ENCODE peak calls at places on chromosomes 11 and 22, in ten cellular contexts. One of them, this sample, is unnamed.
A peak's percentile ranks its signal among the peaks of the same experiment; 100 is the strongest.

GRCh38 chr22:42282252-42282942 is 11.9 kb upstream of the TCF20 start:
- DNase-seq in PC-3: no peak
- DNase-seq in right lobe of liver: peak; percentile 85
- DNase-seq in A549: no peak
- DNase-seq in OCI-LY7: no peak
- DNase-seq in mammary epithelial cell: no peak
- DNase-seq in CD8-positive, alpha-beta memory T cell: no peak
- DNase-seq in heart right ventricle: no peak
- DNase-seq in neuronal stem cell: no peak
- DNase-seq in tibial artery: no peak
- DNase-seq in this sample: no peak

GRCh38 chr11:133441964-133442660 is 90.2 kb downstream of the OPCML start:
- DNase-seq in PC-3: no peak
- DNase-seq in right lobe of liver: no peak
- DNase-seq in A549: no peak
- DNase-seq in OCI-LY7: no peak
- DNase-seq in mammary epithelial cell: no peak
- DNase-seq in CD8-positive, alpha-beta memory T cell: no peak
- DNase-seq in heart right ventricle: no peak
- DNase-seq in neuronal stem cell: no peak
- DNase-seq in tibial artery: no peak
- DNase-seq in this sample: no peak

GRCh38 chr11:3123316-3123715 is 41.8 kb downstream of the OSBPL5 start:
- DNase-seq in PC-3: no peak
- DNase-seq in right lobe of liver: peak; percentile 43
- DNase-seq in A549: no peak
- DNase-seq in OCI-LY7: no peak
- DNase-seq in mammary epithelial cell: no peak
- DNase-seq in CD8-positive, alpha-beta memory T cell: no peak
- DNase-seq in heart right ventricle: peak; percentile 73
- DNase-seq in neuronal stem cell: no peak
- DNase-seq in tibial artery: peak; percentile 86
- DNase-seq in this sample: peak; percentile 79

GRCh38 chr11:890794-891600 is 19.6 kb downstream of the CHID1 start:
- DNase-seq in PC-3: no peak
- DNase-seq in right lobe of liver: no peak
- DNase-seq in A549: no peak
- DNase-seq in OCI-LY7: no peak
- DNase-seq in mammary epithelial cell: no peak
- DNase-seq in CD8-positive, alpha-beta memory T cell: no peak
- DNase-seq in heart right ventricle: no peak
- DNase-seq in neuronal stem cell: no peak
- DNase-seq in tibial artery: no peak
- DNase-seq in this sample: no peak

GRCh38 chr11:17579451-17579850 is 32.4 kb downstream of the OTOG start:
- DNase-seq in PC-3: no peak
- DNase-seq in right lobe of liver: peak; percentile 20
- DNase-seq in A549: no peak
- DNase-seq in OCI-LY7: no peak
- DNase-seq in mammary epithelial cell: no peak
- DNase-seq in CD8-positive, alpha-beta memory T cell: no peak
- DNase-seq in heart right ventricle: no peak
- DNase-seq in neuronal stem cell: no peak
- DNase-seq in tibial artery: no peak
- DNase-seq in this sample: no peak

GRCh38 chr11:122197055-122197987 is 81.3 kb upstream of the BLID start:
- DNase-seq in PC-3: peak; percentile 100
- DNase-seq in right lobe of liver: no peak
- DNase-seq in A549: peak; percentile 87
- DNase-seq in OCI-LY7: no peak
- DNase-seq in mammary epithelial cell: peak; percentile 96
- DNase-seq in CD8-positive, alpha-beta memory T cell: no peak
- DNase-seq in heart right ventricle: peak; percentile 20
- DNase-seq in neuronal stem cell: no peak
- DNase-seq in tibial artery: peak; percentile 83
- DNase-seq in this sample: no peak

GRCh38 chr22:25869771-25870170 is 127.8 kb downstream of the MYO18B start:
- DNase-seq in PC-3: no peak
- DNase-seq in right lobe of liver: no peak
- DNase-seq in A549: no peak
- DNase-seq in OCI-LY7: no peak
- DNase-seq in mammary epithelial cell: no peak
- DNase-seq in CD8-positive, alpha-beta memory T cell: no peak
- DNase-seq in heart right ventricle: no peak
- DNase-seq in neuronal stem cell: no peak
- DNase-seq in tibial artery: no peak
- DNase-seq in this sample: no peak

GRCh38 chr11:126456783-126457542 is 101.5 kb downstream of the ST3GAL4 start:
- DNase-seq in PC-3: no peak
- DNase-seq in right lobe of liver: no peak
- DNase-seq in A549: no peak
- DNase-seq in OCI-LY7: no peak
- DNase-seq in mammary epithelial cell: no peak
- DNase-seq in CD8-positive, alpha-beta memory T cell: no peak
- DNase-seq in heart right ventricle: no peak
- DNase-seq in neuronal stem cell: no peak
- DNase-seq in tibial artery: no peak
- DNase-seq in this sample: no peak

DNA sequence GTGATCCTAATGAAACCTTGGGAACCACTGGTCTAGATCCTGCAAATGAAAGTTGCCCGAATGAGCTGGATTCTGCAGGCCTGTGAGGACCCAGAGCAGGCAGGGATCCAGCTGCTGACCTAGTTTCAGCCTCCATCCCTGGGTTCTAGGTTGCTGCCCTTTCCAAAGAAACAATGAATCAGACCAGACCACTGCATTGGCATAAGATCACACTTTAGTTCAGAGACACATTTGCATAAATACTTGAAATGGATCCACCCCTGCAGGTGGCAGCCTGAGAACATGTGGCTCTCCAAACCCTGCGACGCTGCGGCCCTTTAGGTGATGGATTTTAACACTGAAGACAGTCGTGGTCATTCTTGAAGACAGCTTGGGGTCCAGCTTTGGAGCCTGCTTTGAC is 23.7 kb downstream of the ADAMTS8 start:
- DNase-seq in PC-3: no peak
- DNase-seq in right lobe of liver: no peak
- DNase-seq in A549: no peak
- DNase-seq in OCI-LY7: no peak
- DNase-seq in mammary epithelial cell: no peak
- DNase-seq in CD8-positive, alpha-beta memory T cell: no peak
- DNase-seq in heart right ventricle: no peak
- DNase-seq in neuronal stem cell: no peak
- DNase-seq in tibial artery: no peak
- DNase-seq in this sample: no peak
- H3K27ac ChIP-seq in PC-3: no peak overlapping the region
- H3K27ac ChIP-seq in right lobe of liver: no peak overlapping the region
- H3K27ac ChIP-seq in A549: no peak overlapping the region
- H3K27ac ChIP-seq in OCI-LY7: no peak overlapping the region
- H3K27ac ChIP-seq in mammary epithelial cell: no peak overlapping the region
- H3K27ac ChIP-seq in CD8-positive, alpha-beta memory T cell: no peak overlapping the region
- H3K27ac ChIP-seq in heart right ventricle: no peak overlapping the region
- H3K27ac ChIP-seq in neuronal stem cell: no peak overlapping the region
- H3K27ac ChIP-seq in tibial artery: peak overlapping the region; percentile 62
- H3K27ac ChIP-seq in this sample: no peak overlapping the region

GRCh38 chr22:39705386-39705785 is 134.8 kb downstream of the CACNA1I start:
- DNase-seq in PC-3: no peak
- DNase-seq in right lobe of liver: no peak
- DNase-seq in A549: no peak
- DNase-seq in OCI-LY7: no peak
- DNase-seq in mammary epithelial cell: no peak
- DNase-seq in CD8-positive, alpha-beta memory T cell: no peak
- DNase-seq in heart right ventricle: no peak
- DNase-seq in neuronal stem cell: no peak
- DNase-seq in tibial artery: no peak
- DNase-seq in this sample: no peak

GRCh38 chr22:39706406-39707150 is 136.0 kb downstream of the CACNA1I start:
- DNase-seq in PC-3: no peak
- DNase-seq in right lobe of liver: no peak
- DNase-seq in A549: no peak
- DNase-seq in OCI-LY7: no peak
- DNase-seq in mammary epithelial cell: no peak
- DNase-seq in CD8-positive, alpha-beta memory T cell: no peak
- DNase-seq in heart right ventricle: no peak
- DNase-seq in neuronal stem cell: no peak
- DNase-seq in tibial artery: no peak
- DNase-seq in this sample: no peak

GRCh38 chr22:39700565-39700964 is 130.0 kb downstream of the CACNA1I start:
- DNase-seq in PC-3: no peak
- DNase-seq in right lobe of liver: no peak
- DNase-seq in A549: no peak
- DNase-seq in OCI-LY7: no peak
- DNase-seq in mammary epithelial cell: no peak
- DNase-seq in CD8-positive, alpha-beta memory T cell: no peak
- DNase-seq in heart right ventricle: no peak
- DNase-seq in neuronal stem cell: no peak
- DNase-seq in tibial artery: no peak
- DNase-seq in this sample: no peak

GRCh38 chr22:39707351-39707750 is 136.8 kb downstream of the CACNA1I start:
- DNase-seq in PC-3: no peak
- DNase-seq in right lobe of liver: no peak
- DNase-seq in A549: no peak
- DNase-seq in OCI-LY7: no peak
- DNase-seq in mammary epithelial cell: no peak
- DNase-seq in CD8-positive, alpha-beta memory T cell: no peak
- DNase-seq in heart right ventricle: no peak
- DNase-seq in neuronal stem cell: no peak
- DNase-seq in tibial artery: no peak
- DNase-seq in this sample: no peak

GRCh38 chr22:39703890-39704658 is 133.5 kb downstream of the CACNA1I start:
- DNase-seq in PC-3: no peak
- DNase-seq in right lobe of liver: no peak
- DNase-seq in A549: no peak
- DNase-seq in OCI-LY7: no peak
- DNase-seq in mammary epithelial cell: no peak
- DNase-seq in CD8-positive, alpha-beta memory T cell: no peak
- DNase-seq in heart right ventricle: peak; percentile 13
- DNase-seq in neuronal stem cell: no peak
- DNase-seq in tibial artery: no peak
- DNase-seq in this sample: peak; percentile 78
- H3K9me3 ChIP-seq in PC-3: no peaks in the 10 kb centered on the region
- H3K9me3 ChIP-seq in right lobe of liver: no peaks in the 10 kb centered on the region
- H3K9me3 ChIP-seq in A549: no peaks in the 10 kb centered on the region
- H3K9me3 ChIP-seq in OCI-LY7: no peaks in the 10 kb centered on the region
- H3K9me3 ChIP-seq in mammary epithelial cell: no peaks in the 10 kb centered on the region
- H3K9me3 ChIP-seq in CD8-positive, alpha-beta memory T cell: no peaks in the 10 kb centered on the region
- H3K9me3 ChIP-seq in heart right ventricle: no peaks in the 10 kb centered on the region
- H3K9me3 ChIP-seq in neuronal stem cell: no peaks in the 10 kb centered on the region
- H3K9me3 ChIP-seq in tibial artery: no peaks in the 10 kb centered on the region
- H3K9me3 ChIP-seq in this sample: no peaks in the 10 kb centered on the region

DNA sequence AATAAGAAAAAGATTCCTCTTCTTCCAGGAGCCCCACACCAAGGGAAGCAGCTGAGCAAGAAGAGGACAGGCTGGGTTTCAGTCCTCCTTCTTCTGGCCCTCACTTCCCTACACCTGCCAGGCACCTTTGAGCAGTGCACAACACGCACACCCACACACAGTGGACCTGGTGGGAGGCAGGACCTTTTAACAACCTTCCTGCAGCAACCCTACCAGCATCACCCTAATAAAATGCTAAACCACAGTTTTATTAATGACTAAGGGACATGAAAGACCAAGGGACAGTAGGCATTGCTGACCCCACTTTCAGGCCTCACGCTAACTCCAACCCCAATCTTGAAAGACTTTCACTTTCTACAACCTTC is 12.2 kb downstream of the ARAP1 start:
- DNase-seq in PC-3: no peak
- DNase-seq in right lobe of liver: no peak
- DNase-seq in A549: no peak
- DNase-seq in OCI-LY7: peak; percentile 31
- DNase-seq in mammary epithelial cell: no peak
- DNase-seq in CD8-positive, alpha-beta memory T cell: no peak
- DNase-seq in heart right ventricle: no peak
- DNase-seq in neuronal stem cell: no peak
- DNase-seq in tibial artery: no peak
- DNase-seq in this sample: peak; percentile 30
- H3K27ac ChIP-seq in PC-3: no peak overlapping the region
- H3K27ac ChIP-seq in right lobe of liver: peak overlapping the region; percentile 73
- H3K27ac ChIP-seq in A549: no peak overlapping the region
- H3K27ac ChIP-seq in OCI-LY7: peak overlapping the region; percentile 63
- H3K27ac ChIP-seq in mammary epithelial cell: no peak overlapping the region
- H3K27ac ChIP-seq in CD8-positive, alpha-beta memory T cell: peak overlapping the region; percentile 16
- H3K27ac ChIP-seq in heart right ventricle: no peak overlapping the region
- H3K27ac ChIP-seq in neuronal stem cell: no peak overlapping the region
- H3K27ac ChIP-seq in tibial artery: no peak overlapping the region
- H3K27ac ChIP-seq in this sample: no peak overlapping the region

GRCh38 chr11:70545626-70545945 is 147.3 kb downstream of the CTTN start:
- DNase-seq in PC-3: peak; percentile 46
- DNase-seq in right lobe of liver: no peak
- DNase-seq in A549: no peak
- DNase-seq in OCI-LY7: no peak
- DNase-seq in mammary epithelial cell: no peak
- DNase-seq in CD8-positive, alpha-beta memory T cell: no peak
- DNase-seq in heart right ventricle: no peak
- DNase-seq in neuronal stem cell: no peak
- DNase-seq in tibial artery: no peak
- DNase-seq in this sample: no peak

GRCh38 chr11:70547821-70548670 is 149.7 kb downstream of the CTTN start:
- DNase-seq in PC-3: no peak
- DNase-seq in right lobe of liver: no peak
- DNase-seq in A549: no peak
- DNase-seq in OCI-LY7: no peak
- DNase-seq in mammary epithelial cell: no peak
- DNase-seq in CD8-positive, alpha-beta memory T cell: no peak
- DNase-seq in heart right ventricle: peak; percentile 20
- DNase-seq in neuronal stem cell: no peak
- DNase-seq in tibial artery: no peak
- DNase-seq in this sample: no peak

GRCh38 chr11:70544774-70545625 is 146.7 kb downstream of the CTTN start:
- DNase-seq in PC-3: peak; percentile 74
- DNase-seq in right lobe of liver: no peak
- DNase-seq in A549: peak; percentile 21
- DNase-seq in OCI-LY7: no peak
- DNase-seq in mammary epithelial cell: no peak
- DNase-seq in CD8-positive, alpha-beta memory T cell: no peak
- DNase-seq in heart right ventricle: no peak
- DNase-seq in neuronal stem cell: peak; percentile 65
- DNase-seq in tibial artery: peak; percentile 17
- DNase-seq in this sample: no peak

GRCh38 chr11:70547386-70547785 is 149.1 kb downstream of the CTTN start:
- DNase-seq in PC-3: no peak
- DNase-seq in right lobe of liver: no peak
- DNase-seq in A549: no peak
- DNase-seq in OCI-LY7: no peak
- DNase-seq in mammary epithelial cell: no peak
- DNase-seq in CD8-positive, alpha-beta memory T cell: no peak
- DNase-seq in heart right ventricle: no peak
- DNase-seq in neuronal stem cell: no peak
- DNase-seq in tibial artery: no peak
- DNase-seq in this sample: no peak

DNA sequence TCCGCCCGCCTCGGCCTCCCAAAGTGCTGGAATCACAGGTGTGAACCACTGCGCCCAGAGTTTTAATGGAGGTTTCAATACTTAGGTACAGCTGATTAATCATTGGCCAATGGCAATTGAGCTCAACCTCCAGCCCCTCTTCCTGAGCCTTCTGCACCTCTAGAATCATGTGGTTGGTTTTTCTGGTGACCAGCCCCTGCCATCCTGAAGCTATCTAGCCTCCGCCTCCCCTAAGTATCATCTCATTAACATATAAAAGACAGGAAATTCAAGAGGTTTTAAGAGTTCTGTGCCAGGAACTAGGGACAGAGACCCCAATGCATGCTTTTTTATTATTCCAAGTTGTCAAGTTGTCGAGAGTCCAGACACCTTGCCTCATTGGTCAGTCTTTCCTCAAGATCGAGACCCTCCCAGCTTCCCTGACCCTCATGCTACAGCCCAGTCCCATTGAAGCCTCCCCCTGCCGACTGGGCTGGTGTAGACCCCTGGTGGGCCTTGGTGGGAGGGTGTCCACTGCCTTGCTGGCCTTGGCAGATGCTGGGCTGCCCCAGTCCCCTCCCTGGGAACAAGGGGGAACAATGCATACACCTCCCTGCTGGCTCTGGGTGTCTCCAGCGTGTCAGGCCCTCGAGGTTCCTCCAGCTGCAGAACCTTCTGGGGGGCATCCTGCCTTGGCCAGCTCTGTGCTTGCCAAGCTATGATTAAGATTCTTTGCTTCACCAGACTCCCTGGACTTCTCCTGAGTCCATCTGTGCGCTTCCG is 148.0 kb downstream of the CTTN start:
- DNase-seq in PC-3: no peak
- DNase-seq in right lobe of liver: no peak
- DNase-seq in A549: no peak
- DNase-seq in OCI-LY7: no peak
- DNase-seq in mammary epithelial cell: no peak
- DNase-seq in CD8-positive, alpha-beta memory T cell: no peak
- DNase-seq in heart right ventricle: no peak
- DNase-seq in neuronal stem cell: no peak
- DNase-seq in tibial artery: no peak
- DNase-seq in this sample: no peak
- H3K9me3 ChIP-seq in PC-3: no peaks in the 10 kb centered on the region
- H3K9me3 ChIP-seq in right lobe of liver: no peaks in the 10 kb centered on the region
- H3K9me3 ChIP-seq in A549: no peaks in the 10 kb centered on the region
- H3K9me3 ChIP-seq in OCI-LY7: no peaks in the 10 kb centered on the region
- H3K9me3 ChIP-seq in mammary epithelial cell: no peaks in the 10 kb centered on the region
- H3K9me3 ChIP-seq in CD8-positive, alpha-beta memory T cell: no peaks in the 10 kb centered on the region
- H3K9me3 ChIP-seq in heart right ventricle: peaks cover 9% of the 10 kb centered on the region
- H3K9me3 ChIP-seq in neuronal stem cell: no peaks in the 10 kb centered on the region
- H3K9me3 ChIP-seq in tibial artery: peaks cover 5% of the 10 kb centered on the region
- H3K9me3 ChIP-seq in this sample: no peaks in the 10 kb centered on the region

This sample was measured in psoas muscle.